ENCODE peak calls at places on chromosome 14, in four cellular contexts. One of them, this sample, is unnamed.
A peak's percentile ranks its signal among the peaks of the same experiment; 100 is the strongest.

GRCh38 chr14:24054646-24055045 is 2.8 kb downstream of the CARMIL3 start:
- DNase-seq in cardiac muscle cell: no peak
- DNase-seq in psoas muscle: no peak
- DNase-seq in upper lobe of left lung: peak; percentile 9
- DNase-seq in this sample: no peak

GRCh38 chr14:55533960-55534359 is 46.0 kb upstream of the KTN1 start:
- DNase-seq in psoas muscle: no peak
- DNase-seq in upper lobe of left lung: no peak
- DNase-seq in cardiac muscle cell: no peak
- DNase-seq in this sample: no peak

GRCh38 chr14:90968025-90968424 is 92.4 kb downstream of the RPS6KA5 start:
- DNase-seq in psoas muscle: no peak
- DNase-seq in upper lobe of left lung: no peak
- DNase-seq in cardiac muscle cell: peak; percentile 67
- DNase-seq in this sample: no peak

GRCh38 chr14:45177081-45177480 is 41.4 kb downstream of the FANCM start:
- DNase-seq in psoas muscle: no peak
- DNase-seq in upper lobe of left lung: no peak
- DNase-seq in cardiac muscle cell: peak; percentile 95
- DNase-seq in this sample: no peak

GRCh38 chr14:104370256-104370870 is 209.2 kb upstream of the C14orf180 start:
- DNase-seq in cardiac muscle cell: no peak
- DNase-seq in upper lobe of left lung: no peak
- DNase-seq in psoas muscle: peak; percentile 37
- DNase-seq in this sample: peak; percentile 70

GRCh38 chr14:103416916-103417315 is 31.7 kb downstream of the MARK3 start:
- DNase-seq in upper lobe of left lung: no peak
- DNase-seq in cardiac muscle cell: no peak
- DNase-seq in psoas muscle: no peak
- DNase-seq in this sample: no peak

GRCh38 chr14:101216725-101217463 is 313.4 kb upstream of the RTL1 start:
- DNase-seq in cardiac muscle cell: no peak
- DNase-seq in upper lobe of left lung: peak; percentile 3
- DNase-seq in psoas muscle: peak; percentile 5
- DNase-seq in this sample: no peak

GRCh38 chr14:97446087-97446486 is 648.9 kb downstream of the VRK1 start:
- DNase-seq in cardiac muscle cell: no peak
- DNase-seq in upper lobe of left lung: no peak
- DNase-seq in psoas muscle: no peak
- DNase-seq in this sample: no peak

GRCh38 chr14:101001311-101002069 is 98.0 kb upstream of the RTL1 start:
- DNase-seq in cardiac muscle cell: peak; percentile 67
- DNase-seq in psoas muscle: no peak
- DNase-seq in upper lobe of left lung: no peak
- DNase-seq in this sample: no peak

GRCh38 chr14:100767788-100768536 is 41.3 kb downstream of the DLK1 start:
- DNase-seq in psoas muscle: peak; percentile 32
- DNase-seq in cardiac muscle cell: no peak
- DNase-seq in upper lobe of left lung: peak; percentile 17
- DNase-seq in this sample: no peak

GRCh38 chr14:90816686-90817436 is 631 bp upstream of the TTC7B start:
- DNase-seq in psoas muscle: no peak
- DNase-seq in cardiac muscle cell: no peak
- DNase-seq in upper lobe of left lung: no peak
- DNase-seq in this sample: no peak

GRCh38 chr14:99725774-99726537 is 41.9 kb downstream of the CYP46A1 start:
- DNase-seq in upper lobe of left lung: peak; percentile 20
- DNase-seq in cardiac muscle cell: no peak
- DNase-seq in psoas muscle: no peak
- DNase-seq in this sample: no peak

GRCh38 chr14:100827140-100827517 is 1.2 kb downstream of the MEG3 start:
- DNase-seq in upper lobe of left lung: no peak
- DNase-seq in psoas muscle: no peak
- DNase-seq in cardiac muscle cell: peak; percentile 39
- DNase-seq in this sample: no peak

GRCh38 chr14:48747683-48748082 is 838.5 kb downstream of the RPS29 start:
- DNase-seq in psoas muscle: no peak
- DNase-seq in cardiac muscle cell: no peak
- DNase-seq in upper lobe of left lung: no peak
- DNase-seq in this sample: no peak

GRCh38 chr14:25622752-25623151 is 572.8 kb upstream of the STXBP6 start:
- DNase-seq in cardiac muscle cell: no peak
- DNase-seq in psoas muscle: no peak
- DNase-seq in upper lobe of left lung: no peak
- DNase-seq in this sample: no peak

GRCh38 chr14:41604793-41605534 is 1.7 kb upstream of the LRFN5 start:
- DNase-seq in cardiac muscle cell: peak; percentile 93
- DNase-seq in upper lobe of left lung: no peak
- DNase-seq in psoas muscle: peak; percentile 65
- DNase-seq in this sample: peak; percentile 4

GRCh38 chr14:35878272-35879140 is 52.4 kb downstream of the BRMS1L start:
- DNase-seq in upper lobe of left lung: peak; percentile 36
- DNase-seq in cardiac muscle cell: peak; percentile 92
- DNase-seq in psoas muscle: no peak
- DNase-seq in this sample: peak; percentile 15

GRCh38 chr14:57982802-57983201 is 116.9 kb upstream of the SLC35F4 start:
- DNase-seq in upper lobe of left lung: peak; percentile 46
- DNase-seq in psoas muscle: no peak
- DNase-seq in cardiac muscle cell: peak; percentile 3
- DNase-seq in this sample: peak; percentile 36

GRCh38 chr14:102930753-102931579 is 8.5 kb downstream of the AMN start:
- DNase-seq in upper lobe of left lung: no peak
- DNase-seq in cardiac muscle cell: peak; percentile 10
- DNase-seq in psoas muscle: peak; percentile 43
- DNase-seq in this sample: no peak

GRCh38 chr14:56422703-56423213 is 156.8 kb upstream of the TMEM260 start:
- DNase-seq in psoas muscle: peak; percentile 57
- DNase-seq in upper lobe of left lung: peak; percentile 52
- DNase-seq in cardiac muscle cell: peak; percentile 92
- DNase-seq in this sample: peak; percentile 40

GRCh38 chr14:103401223-103402214 is 16.3 kb downstream of the MARK3 start:
- DNase-seq in cardiac muscle cell: peak; percentile 73
- DNase-seq in psoas muscle: no peak
- DNase-seq in upper lobe of left lung: no peak
- DNase-seq in this sample: no peak

GRCh38 chr14:20683896-20684661 is at the start of gene RNASE4:
- DNase-seq in upper lobe of left lung: peak; percentile 96
- DNase-seq in cardiac muscle cell: peak; percentile 89
- DNase-seq in psoas muscle: peak; percentile 90
- DNase-seq in this sample: peak; percentile 85

GRCh38 chr14:84085493-84085892 is 1444.5 kb upstream of the FLRT2 start:
- DNase-seq in psoas muscle: no peak
- DNase-seq in cardiac muscle cell: peak; percentile 26
- DNase-seq in upper lobe of left lung: no peak
- DNase-seq in this sample: no peak

DNA sequence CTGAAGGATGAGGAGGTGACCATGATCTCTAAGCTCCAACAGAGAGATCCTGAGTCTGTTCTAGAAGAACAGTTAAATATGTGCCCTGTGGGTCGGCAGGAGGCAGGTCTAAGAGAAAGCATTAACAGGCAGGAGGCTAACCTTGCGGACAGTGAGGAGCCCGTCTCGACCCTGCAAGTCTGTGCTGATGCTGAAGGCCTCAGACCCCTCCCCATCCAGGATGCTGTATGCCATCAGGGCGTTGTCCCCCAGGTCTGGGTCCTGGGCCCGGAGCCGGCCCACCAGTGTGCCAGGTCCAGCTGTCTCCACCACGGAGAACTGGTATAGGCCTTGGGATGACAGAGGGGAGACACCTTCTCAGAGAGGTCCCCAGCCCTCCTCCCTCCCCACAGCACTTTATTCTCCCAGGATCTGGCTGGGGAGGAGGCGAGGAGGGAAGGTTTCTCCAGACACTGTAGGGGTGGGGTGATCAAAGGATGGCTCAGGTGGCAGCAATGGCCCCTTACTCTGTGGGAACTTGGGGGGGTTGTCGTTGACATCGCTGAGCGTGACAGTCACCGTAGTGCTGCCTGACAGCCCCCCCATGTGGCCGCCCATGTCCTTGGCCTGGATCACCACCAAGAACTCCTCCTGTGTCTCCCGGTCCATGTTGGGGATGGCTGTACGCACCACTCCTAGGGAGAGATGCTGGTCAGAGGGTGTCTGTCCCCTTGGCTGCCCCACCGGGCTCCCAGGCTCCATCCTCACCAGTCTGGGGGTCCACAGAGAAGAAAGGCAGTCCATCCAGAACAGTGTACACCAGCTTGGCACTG is 3.1 kb downstream of the CDH24 start:
- DNase-seq in psoas muscle: peak; percentile 56
- DNase-seq in upper lobe of left lung: no peak
- DNase-seq in cardiac muscle cell: no peak
- DNase-seq in this sample: peak; percentile 53
- TF ChIP-seq CTCF in psoas muscle: peak; percentile 16
- TF ChIP-seq CTCF in upper lobe of left lung: no peak
- TF ChIP-seq CTCF in cardiac muscle cell: peak; percentile 13
- TF ChIP-seq CTCF in this sample: peak; percentile 31

GRCh38 chr14:73243341-73243740 is 6.0 kb downstream of the PAPLN start:
- DNase-seq in cardiac muscle cell: no peak
- DNase-seq in psoas muscle: peak; percentile 22
- DNase-seq in upper lobe of left lung: no peak
- DNase-seq in this sample: no peak

GRCh38 chr14:73240816-73241480 is 3.6 kb downstream of the PAPLN start:
- DNase-seq in psoas muscle: no peak
- DNase-seq in upper lobe of left lung: no peak
- DNase-seq in cardiac muscle cell: no peak
- DNase-seq in this sample: no peak

GRCh38 chr14:73239463-73240241 is 2.3 kb downstream of the PAPLN start:
- DNase-seq in cardiac muscle cell: peak; percentile 72
- DNase-seq in upper lobe of left lung: no peak
- DNase-seq in psoas muscle: peak; percentile 65
- DNase-seq in this sample: no peak

GRCh38 chr14:73242274-73242960 is 5.1 kb downstream of the PAPLN start:
- DNase-seq in cardiac muscle cell: peak; percentile 37
- DNase-seq in upper lobe of left lung: peak; percentile 20
- DNase-seq in psoas muscle: peak; percentile 51
- DNase-seq in this sample: no peak

DNA sequence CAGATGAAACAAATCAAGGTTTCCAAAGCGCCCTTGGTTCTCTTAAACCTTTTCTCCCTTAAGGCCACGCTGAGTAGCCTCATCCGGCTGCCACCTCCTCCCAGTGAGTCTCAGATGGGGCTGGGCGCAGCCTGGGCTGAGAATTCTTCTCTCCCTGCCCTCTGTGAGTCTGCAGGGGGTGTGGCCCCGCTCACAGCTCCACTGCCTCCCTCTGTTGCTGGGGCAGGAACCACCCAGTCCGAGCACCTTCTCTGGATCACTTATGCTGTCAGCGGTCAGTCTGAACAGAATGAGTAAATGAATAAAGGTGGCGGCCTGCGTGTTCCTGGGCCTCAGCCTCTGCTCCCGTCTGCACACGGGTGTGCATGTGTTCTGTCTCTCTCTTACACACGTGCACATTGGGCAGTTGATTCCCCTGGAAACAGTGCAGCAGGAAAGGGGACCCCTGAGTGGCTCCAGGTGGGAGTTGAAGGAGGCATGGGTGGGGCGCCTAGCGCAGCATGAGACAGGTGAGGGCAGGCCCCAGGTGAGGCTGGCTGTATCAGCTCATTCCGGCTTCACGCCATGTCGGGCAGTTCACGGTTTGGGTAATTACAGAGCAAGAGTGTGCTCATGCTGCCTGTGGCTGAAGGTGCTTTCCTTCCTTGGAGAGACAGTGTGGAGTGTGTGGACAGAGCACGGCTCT is 4.3 kb downstream of the PAPLN start:
- DNase-seq in psoas muscle: no peak
- DNase-seq in cardiac muscle cell: no peak
- DNase-seq in upper lobe of left lung: peak; percentile 10
- DNase-seq in this sample: no peak
- H3K36me3 ChIP-seq in psoas muscle: no peaks in the 10 kb centered on the region
- H3K36me3 ChIP-seq in cardiac muscle cell: no peaks in the 10 kb centered on the region
- H3K36me3 ChIP-seq in upper lobe of left lung: no peaks in the 10 kb centered on the region
- H3K36me3 ChIP-seq in this sample: no peaks in the 10 kb centered on the region

GRCh38 chr14:36939265-36939664 is 233.1 kb downstream of the SLC25A21 start:
- DNase-seq in psoas muscle: no peak
- DNase-seq in cardiac muscle cell: no peak
- DNase-seq in upper lobe of left lung: no peak
- DNase-seq in this sample: no peak

GRCh38 chr14:36940476-36940875 is 231.9 kb downstream of the SLC25A21 start:
- DNase-seq in psoas muscle: no peak
- DNase-seq in cardiac muscle cell: no peak
- DNase-seq in upper lobe of left lung: no peak
- DNase-seq in this sample: no peak

GRCh38 chr14:36941783-36942521 is 230.5 kb downstream of the SLC25A21 start:
- DNase-seq in psoas muscle: peak; percentile 81
- DNase-seq in upper lobe of left lung: peak; percentile 56
- DNase-seq in cardiac muscle cell: peak; percentile 67
- DNase-seq in this sample: peak; percentile 61

GRCh38 chr14:36944307-36945010 is 227.9 kb downstream of the SLC25A21 start:
- DNase-seq in upper lobe of left lung: no peak
- DNase-seq in psoas muscle: no peak
- DNase-seq in cardiac muscle cell: no peak
- DNase-seq in this sample: no peak

GRCh38 chr14:36942522-36943245 is 229.7 kb downstream of the SLC25A21 start:
- DNase-seq in cardiac muscle cell: no peak
- DNase-seq in upper lobe of left lung: no peak
- DNase-seq in psoas muscle: no peak
- DNase-seq in this sample: no peak
- TF ChIP-seq CTCF in cardiac muscle cell: no peak
- TF ChIP-seq CTCF in upper lobe of left lung: no peak
- TF ChIP-seq CTCF in psoas muscle: no peak
- TF ChIP-seq CTCF in this sample: no peak

DNA sequence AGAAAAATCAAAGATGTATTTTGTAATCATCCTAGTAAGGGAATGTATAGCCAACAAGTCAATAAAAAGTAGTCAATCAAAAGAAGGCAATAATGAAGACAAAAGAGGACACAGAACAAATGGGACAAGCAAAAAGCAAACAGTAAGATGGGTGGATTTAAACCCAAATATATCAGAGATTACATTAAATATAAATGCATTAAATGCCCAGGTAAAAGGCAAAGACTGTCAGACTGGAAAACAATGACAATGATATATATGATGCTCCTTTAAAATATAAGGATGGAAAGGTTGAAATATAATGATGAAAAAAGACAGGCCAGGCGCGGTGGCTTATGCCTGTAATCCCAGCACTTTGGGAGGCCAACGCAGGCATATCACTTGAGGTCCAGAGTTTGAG is 35.7 kb downstream of the NEMF start:
- DNase-seq in upper lobe of left lung: no peak
- DNase-seq in psoas muscle: no peak
- DNase-seq in cardiac muscle cell: no peak
- DNase-seq in this sample: no peak
- H3K36me3 ChIP-seq in upper lobe of left lung: peaks cover 73% of the 10 kb centered on the region
- H3K36me3 ChIP-seq in psoas muscle: peaks cover 87% of the 10 kb centered on the region
- H3K36me3 ChIP-seq in cardiac muscle cell: peaks cover 74% of the 10 kb centered on the region
- H3K36me3 ChIP-seq in this sample: peaks cover 65% of the 10 kb centered on the region

DNA sequence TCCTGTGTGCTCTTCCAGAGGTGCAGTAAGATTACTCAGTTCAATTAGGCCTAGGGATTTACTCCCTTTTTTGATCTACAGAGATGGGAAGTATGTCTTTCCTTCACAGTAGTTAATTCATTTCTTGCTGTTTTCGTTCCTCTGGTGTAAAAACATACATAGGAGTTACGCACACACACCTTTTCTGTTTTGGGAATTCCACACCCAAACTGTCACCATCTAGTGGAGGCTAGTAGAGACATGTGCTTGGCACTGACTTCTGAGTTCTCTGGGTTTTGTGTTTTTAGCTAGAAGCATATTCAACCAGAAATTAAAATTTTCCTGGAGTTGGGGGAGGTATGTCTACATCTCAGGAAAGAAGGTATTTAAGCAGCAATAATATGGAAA is 1.4 kb downstream of the SUSD6 start:
- DNase-seq in upper lobe of left lung: no peak
- DNase-seq in cardiac muscle cell: no peak
- DNase-seq in psoas muscle: no peak
- DNase-seq in this sample: no peak
- TF ChIP-seq CTCF in upper lobe of left lung: no peak
- TF ChIP-seq CTCF in cardiac muscle cell: peak; percentile 26
- TF ChIP-seq CTCF in psoas muscle: no peak
- TF ChIP-seq CTCF in this sample: peak; percentile 36